ENCODE peak calls at places on chromosomes 11 and 22, in nine cellular contexts. One of them, this sample, is unnamed.

GRCh38 chr11:31355131-31355530 is 14.4 kb downstream of the DCDC1 start:
- DNase-seq in stomach: no peak
- DNase-seq in activated effector memory CD4-positive, alpha-beta T cell treated with Interleukin-2 at 50 U/mL for 16 hours: no peak
- DNase-seq in ELR: no peak
- DNase-seq in stimulated activated naive B cell treated with anti-CD40 and anti-IgM and Interleukin-4, amounts not matched to agents 10 μg/mL and 1 μg/mL and 100 μg/mL, for 72 hours: no peak
- DNase-seq in CD4-positive, alpha-beta memory T cell: no peak
- DNase-seq in HEK293T: no peak
- DNase-seq in DMS53: peak
- DNase-seq in GM13977: no peak
- DNase-seq in this sample: no peak

GRCh38 chr11:35276396-35276795 is 137.4 kb downstream of the CD44 start:
- DNase-seq in stomach: peak
- DNase-seq in activated effector memory CD4-positive, alpha-beta T cell treated with Interleukin-2 at 50 U/mL for 16 hours: peak
- DNase-seq in ELR: peak
- DNase-seq in stimulated activated naive B cell treated with anti-CD40 and anti-IgM and Interleukin-4, amounts not matched to agents 10 μg/mL and 1 μg/mL and 100 μg/mL, for 72 hours: no peak
- DNase-seq in CD4-positive, alpha-beta memory T cell: peak
- DNase-seq in HEK293T: no peak
- DNase-seq in DMS53: peak
- DNase-seq in GM13977: no peak
- DNase-seq in this sample: no peak

GRCh38 chr11:36009469-36009868 is 65.6 kb downstream of the LDLRAD3 start:
- DNase-seq in stomach: no peak
- DNase-seq in activated effector memory CD4-positive, alpha-beta T cell treated with Interleukin-2 at 50 U/mL for 16 hours: no peak
- DNase-seq in ELR: peak
- DNase-seq in stimulated activated naive B cell treated with anti-CD40 and anti-IgM and Interleukin-4, amounts not matched to agents 10 μg/mL and 1 μg/mL and 100 μg/mL, for 72 hours: no peak
- DNase-seq in CD4-positive, alpha-beta memory T cell: no peak
- DNase-seq in HEK293T: no peak
- DNase-seq in DMS53: no peak
- DNase-seq in GM13977: no peak
- DNase-seq in this sample: no peak

GRCh38 chr11:90803781-90804180 is 580.9 kb upstream of the CHORDC1 start:
- DNase-seq in stomach: no peak
- DNase-seq in activated effector memory CD4-positive, alpha-beta T cell treated with Interleukin-2 at 50 U/mL for 16 hours: no peak
- DNase-seq in ELR: no peak
- DNase-seq in stimulated activated naive B cell treated with anti-CD40 and anti-IgM and Interleukin-4, amounts not matched to agents 10 μg/mL and 1 μg/mL and 100 μg/mL, for 72 hours: no peak
- DNase-seq in CD4-positive, alpha-beta memory T cell: no peak
- DNase-seq in HEK293T: no peak
- DNase-seq in DMS53: no peak
- DNase-seq in GM13977: no peak
- DNase-seq in this sample: no peak

GRCh38 chr11:69371731-69372588 is 78.0 kb downstream of the MYEOV start:
- DNase-seq in stomach: peak
- DNase-seq in activated effector memory CD4-positive, alpha-beta T cell treated with Interleukin-2 at 50 U/mL for 16 hours: no peak
- DNase-seq in ELR: no peak
- DNase-seq in stimulated activated naive B cell treated with anti-CD40 and anti-IgM and Interleukin-4, amounts not matched to agents 10 μg/mL and 1 μg/mL and 100 μg/mL, for 72 hours: no peak
- DNase-seq in CD4-positive, alpha-beta memory T cell: no peak
- DNase-seq in HEK293T: no peak
- DNase-seq in DMS53: no peak
- DNase-seq in GM13977: no peak
- DNase-seq in this sample: no peak

GRCh38 chr11:34604216-34604615 is 16.7 kb upstream of the EHF start:
- DNase-seq in stomach: no peak
- DNase-seq in activated effector memory CD4-positive, alpha-beta T cell treated with Interleukin-2 at 50 U/mL for 16 hours: no peak
- DNase-seq in ELR: peak
- DNase-seq in stimulated activated naive B cell treated with anti-CD40 and anti-IgM and Interleukin-4, amounts not matched to agents 10 μg/mL and 1 μg/mL and 100 μg/mL, for 72 hours: no peak
- DNase-seq in CD4-positive, alpha-beta memory T cell: no peak
- DNase-seq in HEK293T: no peak
- DNase-seq in DMS53: no peak
- DNase-seq in GM13977: no peak
- DNase-seq in this sample: no peak

GRCh38 chr11:108580645-108581044 is 12.9 kb downstream of the EXPH5 start:
- DNase-seq in stomach: no peak
- DNase-seq in activated effector memory CD4-positive, alpha-beta T cell treated with Interleukin-2 at 50 U/mL for 16 hours: no peak
- DNase-seq in ELR: no peak
- DNase-seq in stimulated activated naive B cell treated with anti-CD40 and anti-IgM and Interleukin-4, amounts not matched to agents 10 μg/mL and 1 μg/mL and 100 μg/mL, for 72 hours: no peak
- DNase-seq in CD4-positive, alpha-beta memory T cell: no peak
- DNase-seq in HEK293T: no peak
- DNase-seq in DMS53: no peak
- DNase-seq in GM13977: no peak
- DNase-seq in this sample: no peak

GRCh38 chr22:47057916-47058585 is 295.6 kb downstream of the TBC1D22A start:
- DNase-seq in stomach: no peak
- DNase-seq in activated effector memory CD4-positive, alpha-beta T cell treated with Interleukin-2 at 50 U/mL for 16 hours: no peak
- DNase-seq in ELR: no peak
- DNase-seq in stimulated activated naive B cell treated with anti-CD40 and anti-IgM and Interleukin-4, amounts not matched to agents 10 μg/mL and 1 μg/mL and 100 μg/mL, for 72 hours: no peak
- DNase-seq in CD4-positive, alpha-beta memory T cell: no peak
- DNase-seq in HEK293T: no peak
- DNase-seq in DMS53: no peak
- DNase-seq in GM13977: no peak
- DNase-seq in this sample: no peak

GRCh38 chr11:64887757-64888405 is 9.5 kb upstream of the EHD1 start:
- DNase-seq in stomach: peak
- DNase-seq in activated effector memory CD4-positive, alpha-beta T cell treated with Interleukin-2 at 50 U/mL for 16 hours: peak
- DNase-seq in ELR: peak
- DNase-seq in stimulated activated naive B cell treated with anti-CD40 and anti-IgM and Interleukin-4, amounts not matched to agents 10 μg/mL and 1 μg/mL and 100 μg/mL, for 72 hours: peak
- DNase-seq in CD4-positive, alpha-beta memory T cell: peak
- DNase-seq in HEK293T: peak
- DNase-seq in DMS53: peak
- DNase-seq in GM13977: peak
- DNase-seq in this sample: peak

GRCh38 chr22:25081409-25081824 is 118.2 kb upstream of the CRYBB3 start:
- DNase-seq in stomach: peak
- DNase-seq in activated effector memory CD4-positive, alpha-beta T cell treated with Interleukin-2 at 50 U/mL for 16 hours: peak
- DNase-seq in ELR: peak
- DNase-seq in stimulated activated naive B cell treated with anti-CD40 and anti-IgM and Interleukin-4, amounts not matched to agents 10 μg/mL and 1 μg/mL and 100 μg/mL, for 72 hours: no peak
- DNase-seq in CD4-positive, alpha-beta memory T cell: peak
- DNase-seq in HEK293T: peak
- DNase-seq in DMS53: peak
- DNase-seq in GM13977: peak
- DNase-seq in this sample: peak

GRCh38 chr11:70423523-70424505 is 25.5 kb downstream of the CTTN start:
- DNase-seq in stomach: no peak
- DNase-seq in activated effector memory CD4-positive, alpha-beta T cell treated with Interleukin-2 at 50 U/mL for 16 hours: no peak
- DNase-seq in ELR: peak
- DNase-seq in stimulated activated naive B cell treated with anti-CD40 and anti-IgM and Interleukin-4, amounts not matched to agents 10 μg/mL and 1 μg/mL and 100 μg/mL, for 72 hours: peak
- DNase-seq in CD4-positive, alpha-beta memory T cell: no peak
- DNase-seq in HEK293T: no peak
- DNase-seq in DMS53: no peak
- DNase-seq in GM13977: peak
- DNase-seq in this sample: no peak

GRCh38 chr11:47768090-47768620 is 1.0 kb upstream of the FNBP4 start:
- DNase-seq in stomach: peak
- DNase-seq in activated effector memory CD4-positive, alpha-beta T cell treated with Interleukin-2 at 50 U/mL for 16 hours: peak
- DNase-seq in ELR: peak
- DNase-seq in stimulated activated naive B cell treated with anti-CD40 and anti-IgM and Interleukin-4, amounts not matched to agents 10 μg/mL and 1 μg/mL and 100 μg/mL, for 72 hours: no peak
- DNase-seq in CD4-positive, alpha-beta memory T cell: no peak
- DNase-seq in HEK293T: peak
- DNase-seq in DMS53: peak
- DNase-seq in GM13977: no peak
- DNase-seq in this sample: no peak

GRCh38 chr11:83162377-83162776 is 5.4 kb downstream of the PCF11 start:
- DNase-seq in stomach: no peak
- DNase-seq in activated effector memory CD4-positive, alpha-beta T cell treated with Interleukin-2 at 50 U/mL for 16 hours: no peak
- DNase-seq in ELR: no peak
- DNase-seq in stimulated activated naive B cell treated with anti-CD40 and anti-IgM and Interleukin-4, amounts not matched to agents 10 μg/mL and 1 μg/mL and 100 μg/mL, for 72 hours: no peak
- DNase-seq in CD4-positive, alpha-beta memory T cell: no peak
- DNase-seq in HEK293T: no peak
- DNase-seq in DMS53: no peak
- DNase-seq in GM13977: peak
- DNase-seq in this sample: no peak

GRCh38 chr11:72685560-72686480 is 11.6 kb upstream of the PDE2A start:
- DNase-seq in stomach: no peak
- DNase-seq in activated effector memory CD4-positive, alpha-beta T cell treated with Interleukin-2 at 50 U/mL for 16 hours: no peak
- DNase-seq in ELR: no peak
- DNase-seq in stimulated activated naive B cell treated with anti-CD40 and anti-IgM and Interleukin-4, amounts not matched to agents 10 μg/mL and 1 μg/mL and 100 μg/mL, for 72 hours: no peak
- DNase-seq in CD4-positive, alpha-beta memory T cell: no peak
- DNase-seq in HEK293T: no peak
- DNase-seq in DMS53: no peak
- DNase-seq in GM13977: no peak
- DNase-seq in this sample: no peak

GRCh38 chr22:17878186-17878694 is 104.0 kb upstream of the BID start:
- DNase-seq in stomach: no peak
- DNase-seq in activated effector memory CD4-positive, alpha-beta T cell treated with Interleukin-2 at 50 U/mL for 16 hours: no peak
- DNase-seq in ELR: no peak
- DNase-seq in stimulated activated naive B cell treated with anti-CD40 and anti-IgM and Interleukin-4, amounts not matched to agents 10 μg/mL and 1 μg/mL and 100 μg/mL, for 72 hours: no peak
- DNase-seq in CD4-positive, alpha-beta memory T cell: no peak
- DNase-seq in HEK293T: no peak
- DNase-seq in DMS53: no peak
- DNase-seq in GM13977: no peak
- DNase-seq in this sample: no peak

GRCh38 chr11:14980854-14981253 is 8.7 kb upstream of the CALCA start:
- DNase-seq in stomach: no peak
- DNase-seq in activated effector memory CD4-positive, alpha-beta T cell treated with Interleukin-2 at 50 U/mL for 16 hours: no peak
- DNase-seq in ELR: peak
- DNase-seq in stimulated activated naive B cell treated with anti-CD40 and anti-IgM and Interleukin-4, amounts not matched to agents 10 μg/mL and 1 μg/mL and 100 μg/mL, for 72 hours: no peak
- DNase-seq in CD4-positive, alpha-beta memory T cell: no peak
- DNase-seq in HEK293T: no peak
- DNase-seq in DMS53: no peak
- DNase-seq in GM13977: no peak
- DNase-seq in this sample: no peak

GRCh38 chr11:6356503-6356902 is 33.8 kb upstream of the SMPD1 start:
- DNase-seq in stomach: no peak
- DNase-seq in activated effector memory CD4-positive, alpha-beta T cell treated with Interleukin-2 at 50 U/mL for 16 hours: no peak
- DNase-seq in ELR: no peak
- DNase-seq in stimulated activated naive B cell treated with anti-CD40 and anti-IgM and Interleukin-4, amounts not matched to agents 10 μg/mL and 1 μg/mL and 100 μg/mL, for 72 hours: no peak
- DNase-seq in CD4-positive, alpha-beta memory T cell: no peak
- DNase-seq in HEK293T: no peak
- DNase-seq in DMS53: no peak
- DNase-seq in GM13977: no peak
- DNase-seq in this sample: no peak

GRCh38 chr11:127345819-127346459 is 345.4 kb upstream of the KIRREL3 start:
- DNase-seq in stomach: no peak
- DNase-seq in activated effector memory CD4-positive, alpha-beta T cell treated with Interleukin-2 at 50 U/mL for 16 hours: no peak
- DNase-seq in ELR: peak
- DNase-seq in stimulated activated naive B cell treated with anti-CD40 and anti-IgM and Interleukin-4, amounts not matched to agents 10 μg/mL and 1 μg/mL and 100 μg/mL, for 72 hours: no peak
- DNase-seq in CD4-positive, alpha-beta memory T cell: no peak
- DNase-seq in HEK293T: peak
- DNase-seq in DMS53: peak
- DNase-seq in GM13977: peak
- DNase-seq in this sample: no peak

GRCh38 chr22:23712256-23712655 is 21.4 kb downstream of the RGL4 start:
- DNase-seq in stomach: no peak
- DNase-seq in activated effector memory CD4-positive, alpha-beta T cell treated with Interleukin-2 at 50 U/mL for 16 hours: no peak
- DNase-seq in ELR: no peak
- DNase-seq in stimulated activated naive B cell treated with anti-CD40 and anti-IgM and Interleukin-4, amounts not matched to agents 10 μg/mL and 1 μg/mL and 100 μg/mL, for 72 hours: no peak
- DNase-seq in CD4-positive, alpha-beta memory T cell: no peak
- DNase-seq in HEK293T: no peak
- DNase-seq in DMS53: no peak
- DNase-seq in GM13977: no peak
- DNase-seq in this sample: no peak

GRCh38 chr11:122656073-122656630 is 630 bp downstream of the UBASH3B start:
- DNase-seq in stomach: peak
- DNase-seq in activated effector memory CD4-positive, alpha-beta T cell treated with Interleukin-2 at 50 U/mL for 16 hours: peak
- DNase-seq in ELR: peak
- DNase-seq in stimulated activated naive B cell treated with anti-CD40 and anti-IgM and Interleukin-4, amounts not matched to agents 10 μg/mL and 1 μg/mL and 100 μg/mL, for 72 hours: peak
- DNase-seq in CD4-positive, alpha-beta memory T cell: peak
- DNase-seq in HEK293T: peak
- DNase-seq in DMS53: peak
- DNase-seq in GM13977: peak
- DNase-seq in this sample: no peak

GRCh38 chr22:40676644-40677043 is 2.6 kb upstream of the MCHR1 start:
- DNase-seq in stomach: no peak
- DNase-seq in activated effector memory CD4-positive, alpha-beta T cell treated with Interleukin-2 at 50 U/mL for 16 hours: no peak
- DNase-seq in ELR: no peak
- DNase-seq in stimulated activated naive B cell treated with anti-CD40 and anti-IgM and Interleukin-4, amounts not matched to agents 10 μg/mL and 1 μg/mL and 100 μg/mL, for 72 hours: no peak
- DNase-seq in CD4-positive, alpha-beta memory T cell: no peak
- DNase-seq in HEK293T: no peak
- DNase-seq in DMS53: no peak
- DNase-seq in GM13977: no peak
- DNase-seq in this sample: no peak

GRCh38 chr11:73538381-73538872 is 59.5 kb downstream of the FAM168A start:
- DNase-seq in stomach: no peak
- DNase-seq in activated effector memory CD4-positive, alpha-beta T cell treated with Interleukin-2 at 50 U/mL for 16 hours: no peak
- DNase-seq in ELR: no peak
- DNase-seq in stimulated activated naive B cell treated with anti-CD40 and anti-IgM and Interleukin-4, amounts not matched to agents 10 μg/mL and 1 μg/mL and 100 μg/mL, for 72 hours: no peak
- DNase-seq in CD4-positive, alpha-beta memory T cell: no peak
- DNase-seq in HEK293T: no peak
- DNase-seq in DMS53: no peak
- DNase-seq in GM13977: peak
- DNase-seq in this sample: no peak

GRCh38 chr11:111402411-111402810 is 23.3 kb upstream of the POU2AF1 start:
- DNase-seq in stomach: peak
- DNase-seq in activated effector memory CD4-positive, alpha-beta T cell treated with Interleukin-2 at 50 U/mL for 16 hours: no peak
- DNase-seq in ELR: no peak
- DNase-seq in stimulated activated naive B cell treated with anti-CD40 and anti-IgM and Interleukin-4, amounts not matched to agents 10 μg/mL and 1 μg/mL and 100 μg/mL, for 72 hours: no peak
- DNase-seq in CD4-positive, alpha-beta memory T cell: no peak
- DNase-seq in HEK293T: no peak
- DNase-seq in DMS53: peak
- DNase-seq in GM13977: no peak
- DNase-seq in this sample: no peak

GRCh38 chr22:36758792-36759271 is 17.1 kb downstream of the IFT27 start:
- DNase-seq in stomach: no peak
- DNase-seq in activated effector memory CD4-positive, alpha-beta T cell treated with Interleukin-2 at 50 U/mL for 16 hours: no peak
- DNase-seq in ELR: no peak
- DNase-seq in stimulated activated naive B cell treated with anti-CD40 and anti-IgM and Interleukin-4, amounts not matched to agents 10 μg/mL and 1 μg/mL and 100 μg/mL, for 72 hours: no peak
- DNase-seq in CD4-positive, alpha-beta memory T cell: no peak
- DNase-seq in HEK293T: no peak
- DNase-seq in DMS53: no peak
- DNase-seq in GM13977: no peak
- DNase-seq in this sample: no peak

GRCh38 chr11:128621491-128622136 is 34.3 kb upstream of the ETS1 start:
- DNase-seq in stomach: no peak
- DNase-seq in activated effector memory CD4-positive, alpha-beta T cell treated with Interleukin-2 at 50 U/mL for 16 hours: no peak
- DNase-seq in ELR: peak
- DNase-seq in stimulated activated naive B cell treated with anti-CD40 and anti-IgM and Interleukin-4, amounts not matched to agents 10 μg/mL and 1 μg/mL and 100 μg/mL, for 72 hours: no peak
- DNase-seq in CD4-positive, alpha-beta memory T cell: no peak
- DNase-seq in HEK293T: no peak
- DNase-seq in DMS53: no peak
- DNase-seq in GM13977: no peak
- DNase-seq in this sample: no peak

GRCh38 chr22:34236527-34236926 is 316.3 kb upstream of the LARGE1 start:
- DNase-seq in stomach: no peak
- DNase-seq in activated effector memory CD4-positive, alpha-beta T cell treated with Interleukin-2 at 50 U/mL for 16 hours: no peak
- DNase-seq in ELR: no peak
- DNase-seq in stimulated activated naive B cell treated with anti-CD40 and anti-IgM and Interleukin-4, amounts not matched to agents 10 μg/mL and 1 μg/mL and 100 μg/mL, for 72 hours: no peak
- DNase-seq in CD4-positive, alpha-beta memory T cell: no peak
- DNase-seq in HEK293T: no peak
- DNase-seq in DMS53: no peak
- DNase-seq in GM13977: no peak
- DNase-seq in this sample: no peak

GRCh38 chr11:75182652-75183051 is 31.7 kb downstream of the SLCO2B1 start:
- DNase-seq in stomach: no peak
- DNase-seq in activated effector memory CD4-positive, alpha-beta T cell treated with Interleukin-2 at 50 U/mL for 16 hours: no peak
- DNase-seq in ELR: no peak
- DNase-seq in stimulated activated naive B cell treated with anti-CD40 and anti-IgM and Interleukin-4, amounts not matched to agents 10 μg/mL and 1 μg/mL and 100 μg/mL, for 72 hours: no peak
- DNase-seq in CD4-positive, alpha-beta memory T cell: no peak
- DNase-seq in HEK293T: no peak
- DNase-seq in DMS53: no peak
- DNase-seq in GM13977: no peak
- DNase-seq in this sample: no peak

GRCh38 chr11:59106363-59107336 is at the start of gene FAM111B:
- DNase-seq in stomach: peak
- DNase-seq in activated effector memory CD4-positive, alpha-beta T cell treated with Interleukin-2 at 50 U/mL for 16 hours: peak
- DNase-seq in ELR: peak
- DNase-seq in stimulated activated naive B cell treated with anti-CD40 and anti-IgM and Interleukin-4, amounts not matched to agents 10 μg/mL and 1 μg/mL and 100 μg/mL, for 72 hours: peak
- DNase-seq in CD4-positive, alpha-beta memory T cell: peak
- DNase-seq in HEK293T: no peak
- DNase-seq in DMS53: peak
- DNase-seq in GM13977: peak
- DNase-seq in this sample: peak

GRCh38 chr11:23263466-23263865 is 403.2 kb upstream of the CCDC179 start:
- DNase-seq in stomach: no peak
- DNase-seq in activated effector memory CD4-positive, alpha-beta T cell treated with Interleukin-2 at 50 U/mL for 16 hours: no peak
- DNase-seq in ELR: no peak
- DNase-seq in stimulated activated naive B cell treated with anti-CD40 and anti-IgM and Interleukin-4, amounts not matched to agents 10 μg/mL and 1 μg/mL and 100 μg/mL, for 72 hours: no peak
- DNase-seq in CD4-positive, alpha-beta memory T cell: no peak
- DNase-seq in HEK293T: no peak
- DNase-seq in DMS53: no peak
- DNase-seq in GM13977: no peak
- DNase-seq in this sample: no peak

GRCh38 chr11:33533668-33534067 is 167.0 kb downstream of the C11orf91 start:
- DNase-seq in stomach: no peak
- DNase-seq in activated effector memory CD4-positive, alpha-beta T cell treated with Interleukin-2 at 50 U/mL for 16 hours: no peak
- DNase-seq in ELR: peak
- DNase-seq in stimulated activated naive B cell treated with anti-CD40 and anti-IgM and Interleukin-4, amounts not matched to agents 10 μg/mL and 1 μg/mL and 100 μg/mL, for 72 hours: no peak
- DNase-seq in CD4-positive, alpha-beta memory T cell: no peak
- DNase-seq in HEK293T: no peak
- DNase-seq in DMS53: no peak
- DNase-seq in GM13977: no peak
- DNase-seq in this sample: no peak

GRCh38 chr11:95652002-95652472 is 137.5 kb downstream of the FAM76B start:
- DNase-seq in stomach: no peak
- DNase-seq in activated effector memory CD4-positive, alpha-beta T cell treated with Interleukin-2 at 50 U/mL for 16 hours: no peak
- DNase-seq in ELR: no peak
- DNase-seq in stimulated activated naive B cell treated with anti-CD40 and anti-IgM and Interleukin-4, amounts not matched to agents 10 μg/mL and 1 μg/mL and 100 μg/mL, for 72 hours: no peak
- DNase-seq in CD4-positive, alpha-beta memory T cell: no peak
- DNase-seq in HEK293T: no peak
- DNase-seq in DMS53: no peak
- DNase-seq in GM13977: no peak
- DNase-seq in this sample: no peak

This sample was measured in HCT116.